ENCODE peak calls at places on chromosomes 13 and 19, in seven cellular contexts. N is HepG2, M is spleen, D is H1, W is transverse colon, C is Panc1, Z is HCT116. Q is an unnamed sample.

GRCh38 chr13:49238621-49239020 is 9.1 kb upstream of the CDADC1 start:
- DNase-seq in W (no peak), N (no peak), D (no peak), Z (no peak), C (no peak), M (no peak), Q (no peak)

GRCh38 chr13:109332501-109333499 is 453.6 kb downstream of the IRS2 start:
- DNase-seq in M (no peak), N (no peak), Z (no peak), C (no peak), D (no peak), W (peak), Q (no peak)

GRCh38 chr19:30739394-30739793 is 367.2 kb downstream of the ZNF536 start:
- DNase-seq in C (no peak), M (no peak), W (no peak), D (no peak), Z (no peak), N (no peak), Q (no peak)

GRCh38 chr13:110576070-110576394 is 14.5 kb upstream of the RAB20 start:
- DNase-seq in Z (no peak), M (no peak), D (no peak), C (no peak), W (no peak), N (no peak), Q (no peak)

GRCh38 chr13:45518525-45519235 is 53.9 kb downstream of the COG3 start:
- DNase-seq in C (no peak), M (no peak), W (no peak), D (no peak), Z (no peak), N (no peak), Q (no peak)

GRCh38 chr19:35919306-35919705 is 11.2 kb upstream of the TYROBP start:
- DNase-seq in M (no peak), D (no peak), N (no peak), Z (no peak), C (no peak), W (no peak), Q (no peak)

GRCh38 chr13:97367427-97367826 is 66.5 kb upstream of the RAP2A start:
- DNase-seq in C (no peak), D (no peak), Z (no peak), W (no peak), M (no peak), N (no peak), Q (no peak)

GRCh38 chr13:87124785-87125074 is 546.4 kb upstream of the SLITRK5 start:
- DNase-seq in Z (no peak), N (no peak), C (no peak), D (no peak), M (no peak), W (no peak), Q (no peak)

GRCh38 chr19:53868892-53869804 is 1.5 kb downstream of the MYADM start:
- DNase-seq in Z (peak), D (no peak), N (peak), W (peak), C (no peak), M (peak), Q (peak)

GRCh38 chr19:55172741-55173140 is 6.3 kb upstream of the DNAAF3 start:
- DNase-seq in C (no peak), M (no peak), N (no peak), D (no peak), Z (no peak), W (no peak), Q (no peak)

GRCh38 chr19:12828494-12828893 is 5.9 kb downstream of the RTBDN start:
- DNase-seq in C (no peak), D (no peak), N (peak), W (peak), M (no peak), Z (no peak), Q (no peak)

GRCh38 chr13:100491164-100491847 is 97.3 kb downstream of the GGACT start:
- DNase-seq in N (no peak), M (no peak), C (no peak), W (no peak), Z (no peak), D (no peak), Q (no peak)

GRCh38 chr13:61024046-61024445 is 391.6 kb downstream of the PCDH20 start:
- DNase-seq in M (no peak), N (no peak), Z (no peak), C (no peak), D (no peak), W (no peak), Q (no peak)

GRCh38 chr19:43784981-43785808 is 4.4 kb upstream of the KCNN4 start:
- DNase-seq in N (peak), W (peak), D (no peak), Z (peak), M (peak), C (peak), Q (peak)

GRCh38 chr19:48145596-48146254 is 24.4 kb downstream of the LIG1 start:
- DNase-seq in Z (no peak), N (no peak), D (no peak), M (no peak), W (no peak), C (no peak), Q (no peak)

GRCh38 chr13:95982144-95982543 is 71.1 kb downstream of the UGGT2 start:
- DNase-seq in D (no peak), Z (no peak), C (no peak), M (no peak), N (no peak), W (no peak), Q (no peak)

GRCh38 chr13:42225051-42225450 is 46.9 kb upstream of the AKAP11 start:
- DNase-seq in C (no peak), Z (no peak), D (no peak), N (no peak), W (no peak), M (no peak), Q (no peak)

GRCh38 chr13:50130686-50131051 is 115.4 kb downstream of the KCNRG start:
- DNase-seq in W (peak), C (no peak), D (no peak), N (no peak), M (peak), Z (no peak), Q (peak)

DNA sequence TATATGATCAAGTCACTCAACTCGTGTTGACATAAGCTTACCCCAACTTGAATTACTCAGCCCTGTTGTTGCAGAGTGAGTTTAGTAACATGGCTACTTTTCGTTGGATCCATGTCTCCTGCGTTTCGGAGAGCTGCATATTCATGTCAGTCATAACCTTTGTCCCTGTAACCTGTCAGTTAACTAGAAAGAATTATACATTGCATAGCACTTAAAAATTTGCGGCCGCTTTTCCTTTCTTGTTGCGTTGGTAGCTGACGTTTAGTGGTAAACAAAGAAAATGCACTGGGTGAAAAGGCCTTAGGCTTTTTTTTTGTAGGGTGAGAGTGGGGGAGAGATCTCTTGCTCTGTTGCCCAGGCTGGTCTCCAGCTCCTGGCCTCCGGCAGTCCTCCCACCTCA is 14.2 kb downstream of the ZNF507 start:
- DNase-seq in W (no peak), M (no peak), C (no peak), Z (no peak), D (no peak), N (no peak), Q (no peak)
- H3K27ac ChIP-seq in W (no peak), M (no peak), C (no peak), Z (no peak), D (no peak), N (no peak), Q (no peak)

GRCh38 chr19:3607398-3608078 is 863 bp upstream of the TBXA2R start:
- DNase-seq in D (no peak), M (peak), C (no peak), Z (no peak), N (no peak), W (no peak), Q (no peak)

GRCh38 chr19:3606174-3606689 is 443 bp downstream of the TBXA2R start:
- DNase-seq in M (peak), W (peak), D (no peak), Z (peak), N (no peak), C (no peak), Q (peak)

GRCh38 chr19:3605770-3606169 is 905 bp downstream of the TBXA2R start:
- DNase-seq in N (no peak), Z (no peak), M (no peak), D (no peak), C (no peak), W (no peak), Q (no peak)

GRCh38 chr19:3608079-3608641 is 1.5 kb upstream of the TBXA2R start:
- DNase-seq in Z (no peak), M (no peak), D (no peak), N (no peak), W (no peak), C (no peak), Q (no peak)

GRCh38 chr19:3606690-3607289 is at the start of gene TBXA2R:
- DNase-seq in N (no peak), M (peak), W (peak), C (no peak), D (no peak), Z (peak), Q (peak)
- TF ChIP-seq POLR2AphosphoS5 in N (no peak), M (peak), W (no peak), C (no peak), D (no peak), Z (no peak), Q (no peak)

GRCh38 chr13:24036115-24036514 is 124.4 kb upstream of the SPATA13 start:
- DNase-seq in M (no peak), C (no peak), D (no peak), N (no peak), Z (no peak), W (no peak), Q (no peak)
- H3K27ac ChIP-seq in M (no peak), C (no peak), D (no peak), N (no peak), Z (no peak), W (no peak), Q (no peak)

DNA sequence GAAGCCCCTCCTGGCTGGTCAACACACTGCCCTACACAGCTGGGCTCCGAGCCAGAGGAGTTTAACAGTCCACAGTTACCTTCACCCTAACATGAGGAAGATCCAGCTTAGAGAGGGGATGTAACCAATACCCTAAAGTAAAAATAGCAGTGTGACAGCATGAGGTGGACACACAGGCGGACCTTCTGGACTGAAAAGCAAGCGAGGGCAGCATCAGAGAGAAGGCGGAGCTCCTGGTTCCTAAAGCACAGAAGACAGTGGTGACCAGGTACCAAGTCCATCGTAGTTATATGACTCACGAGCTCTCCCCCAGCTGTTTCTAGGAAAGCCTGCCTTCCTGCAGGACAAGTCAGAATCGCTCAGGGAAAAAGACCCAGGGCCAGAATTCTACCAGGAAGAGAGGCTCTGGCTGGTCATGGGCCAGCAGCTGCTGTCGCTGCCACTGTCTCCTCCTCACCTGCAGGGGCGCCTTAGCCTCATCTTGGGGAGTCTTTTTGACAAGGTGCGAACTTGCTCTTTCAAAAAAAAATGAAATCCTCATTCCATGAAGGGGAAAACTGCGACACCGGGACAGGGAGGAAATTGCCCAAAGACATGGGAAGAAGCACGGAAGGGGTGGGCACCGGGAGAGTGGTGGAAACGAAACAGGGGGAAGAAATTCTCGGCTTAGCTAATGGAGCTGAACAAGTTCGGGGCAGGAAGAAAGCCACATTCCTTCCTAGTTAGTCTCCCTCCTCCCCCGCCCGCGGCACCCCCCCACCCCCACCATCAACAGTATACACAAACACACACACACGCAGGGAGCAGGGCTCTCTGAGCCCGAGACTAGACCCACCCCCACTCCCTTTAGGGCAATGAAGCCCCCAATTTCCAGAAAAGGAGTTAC is 1.7 kb downstream of the ELL start:
- DNase-seq in N (peak), M (peak), C (peak), Z (peak), D (no peak), W (peak), Q (peak)
- TF ChIP-seq POLR2AphosphoS5 in N (peak), M (no peak), C (peak), Z (peak), D (no peak), W (peak), Q (no peak)

GRCh38 chr19:46020819-46021125 is 2.1 kb downstream of the PGLYRP1 start:
- DNase-seq in C (no peak), N (no peak), M (no peak), Z (no peak), D (no peak), W (no peak), Q (no peak)
- H3K27ac ChIP-seq in C (no peak), N (no peak), M (no peak), Z (no peak), D (no peak), W (no peak), Q (no peak)

Q was measured in upper lobe of left lung.